ENCODE peak calls at places on chromosomes 13 and 19, in eight cellular contexts. One of them, this sample, is unnamed.

GRCh38 chr13:47420568-47420967 is 523.7 kb upstream of the HTR2A start:
- DNase-seq in activated gamma-delta T cell: no peak
- DNase-seq in T follicular helper cell: no peak
- DNase-seq in GM12892: no peak
- DNase-seq in T-helper 9 cell: no peak
- DNase-seq in GM18507: no peak
- DNase-seq in cardiac fibroblast: no peak
- DNase-seq in AG09319: no peak
- DNase-seq in this sample: no peak

GRCh38 chr13:71618154-71618553 is 248.8 kb downstream of the DACH1 start:
- DNase-seq in T follicular helper cell: no peak
- DNase-seq in GM18507: no peak
- DNase-seq in GM12892: no peak
- DNase-seq in activated gamma-delta T cell: no peak
- DNase-seq in cardiac fibroblast: no peak
- DNase-seq in T-helper 9 cell: no peak
- DNase-seq in AG09319: no peak
- DNase-seq in this sample: no peak

GRCh38 chr19:34313188-34313587 is 51.8 kb upstream of the GPI start:
- DNase-seq in T follicular helper cell: no peak
- DNase-seq in AG09319: no peak
- DNase-seq in GM18507: no peak
- DNase-seq in activated gamma-delta T cell: no peak
- DNase-seq in T-helper 9 cell: no peak
- DNase-seq in GM12892: no peak
- DNase-seq in cardiac fibroblast: peak
- DNase-seq in this sample: peak

GRCh38 chr19:23774156-23774971 is 15.7 kb upstream of the ZNF681 start:
- DNase-seq in AG09319: no peak
- DNase-seq in GM12892: no peak
- DNase-seq in T follicular helper cell: no peak
- DNase-seq in cardiac fibroblast: no peak
- DNase-seq in GM18507: no peak
- DNase-seq in T-helper 9 cell: no peak
- DNase-seq in activated gamma-delta T cell: no peak
- DNase-seq in this sample: no peak

GRCh38 chr13:28494861-28495585 is at the start of gene FLT1:
- DNase-seq in AG09319: no peak
- DNase-seq in GM18507: no peak
- DNase-seq in cardiac fibroblast: peak
- DNase-seq in T follicular helper cell: no peak
- DNase-seq in T-helper 9 cell: no peak
- DNase-seq in activated gamma-delta T cell: no peak
- DNase-seq in GM12892: peak
- DNase-seq in this sample: no peak

GRCh38 chr13:83692800-83693199 is 189.5 kb downstream of the SLITRK1 start:
- DNase-seq in GM18507: no peak
- DNase-seq in cardiac fibroblast: no peak
- DNase-seq in T-helper 9 cell: no peak
- DNase-seq in AG09319: no peak
- DNase-seq in GM12892: no peak
- DNase-seq in activated gamma-delta T cell: no peak
- DNase-seq in T follicular helper cell: no peak
- DNase-seq in this sample: no peak

GRCh38 chr19:48168689-48169088 is 1.5 kb downstream of the LIG1 start:
- DNase-seq in activated gamma-delta T cell: no peak
- DNase-seq in T-helper 9 cell: no peak
- DNase-seq in GM12892: no peak
- DNase-seq in AG09319: no peak
- DNase-seq in cardiac fibroblast: no peak
- DNase-seq in GM18507: no peak
- DNase-seq in T follicular helper cell: no peak
- DNase-seq in this sample: no peak

GRCh38 chr19:45615795-45616708 is 14.0 kb upstream of the GPR4 start:
- DNase-seq in T-helper 9 cell: peak
- DNase-seq in GM12892: peak
- DNase-seq in GM18507: peak
- DNase-seq in T follicular helper cell: peak
- DNase-seq in cardiac fibroblast: peak
- DNase-seq in activated gamma-delta T cell: peak
- DNase-seq in AG09319: no peak
- DNase-seq in this sample: peak